ENCODE peak calls at places on chromosomes 5 and 9, in eight cellular contexts. W is aorta; C is esophagus muscularis mucosa; T is brain microvascular endothelial cell; J is naive thymus-derived CD8-positive, alpha-beta T cell; A is Right ventricle myocardium superior; B is NCI-H2081; P is AG20443. Y is an unnamed sample.

GRCh38 chr5:11524188-11524587 is 380.1 kb downstream of the CTNND2 start:
- DNase-seq in W (no peak), C (no peak), T (no peak), J (no peak), A (no peak), B (no peak), P (no peak), Y (no peak)

GRCh38 chr9:33988219-33988890 is 60.3 kb downstream of the UBAP2 start:
- DNase-seq in W (no peak), C (no peak), T (no peak), J (no peak), A (no peak), B (no peak), P (no peak), Y (no peak)

GRCh38 chr9:124342946-124343485 is 72.2 kb downstream of the PSMB7 start:
- DNase-seq in W (peak; percentile 91), C (peak; percentile 93), T (peak; percentile 85), J (no peak), A (peak; percentile 59), B (peak; percentile 63), P (peak; percentile 95), Y (peak; percentile 45)

GRCh38 chr9:114047717-114048116 is 30.4 kb downstream of the AMBP start:
- DNase-seq in W (no peak), C (no peak), T (peak; percentile 11), J (no peak), A (no peak), B (no peak), P (no peak), Y (peak; percentile 38)

GRCh38 chr5:67163231-67163756 is 33.3 kb downstream of the CD180 start:
- DNase-seq in W (peak; percentile 76), C (no peak), T (no peak), J (no peak), A (no peak), B (no peak), P (no peak), Y (no peak)

GRCh38 chr5:100762995-100763394 is 140.1 kb downstream of the ST8SIA4 start:
- DNase-seq in W (no peak), C (no peak), T (no peak), J (no peak), A (no peak), B (no peak), P (no peak), Y (no peak)

GRCh38 chr9:13331320-13331719 is 51.8 kb upstream of the MPDZ start:
- DNase-seq in W (no peak), C (no peak), T (no peak), J (no peak), A (no peak), B (no peak), P (no peak), Y (no peak)

GRCh38 chr9:34997375-34997774 is 7.8 kb downstream of the DNAJB5 start:
- DNase-seq in W (no peak), C (peak; percentile 78), T (no peak), J (no peak), A (no peak), B (no peak), P (no peak), Y (no peak)

GRCh38 chr5:124264499-124264898 is 481.9 kb downstream of the ZNF608 start:
- DNase-seq in W (no peak), C (no peak), T (no peak), J (no peak), A (no peak), B (peak; percentile 23), P (no peak), Y (no peak)

GRCh38 chr9:97615439-97616072 is 17.6 kb downstream of the TSTD2 start:
- DNase-seq in W (no peak), C (no peak), T (peak; percentile 52), J (peak; percentile 59), A (no peak), B (peak; percentile 63), P (peak; percentile 71), Y (peak; percentile 72)

GRCh38 chr9:95336281-95336680 is 18.8 kb upstream of the FANCC start:
- DNase-seq in W (no peak), C (peak; percentile 26), T (no peak), J (peak; percentile 36), A (no peak), B (no peak), P (peak; percentile 32), Y (no peak)